ENCODE peak calls at places on chromosomes 4 and X, in six cellular contexts. C is cardiac muscle cell; S is tibial artery; H is PC-9; Z is left lung; J is CD4-positive, alpha-beta memory T cell. I is an unnamed sample. For H3K27me3, the result is how much of the 10 kb centered on the place peaks cover.

GRCh38 chrX:130975947-130976346 is 72.9 kb upstream of the ENOX2 start:
- DNase-seq in C (peak), S (no peak), H (peak), Z (no peak), J (peak), I (peak)

GRCh38 chr4:77833158-77833724 is 14.1 kb upstream of the CNOT6L start:
- DNase-seq in C (no peak), S (no peak), H (no peak), Z (no peak), J (no peak), I (no peak)

GRCh38 chr4:14924945-14925344 is 77.3 kb upstream of the CPEB2 start:
- DNase-seq in C (no peak), S (no peak), H (peak), Z (no peak), J (no peak), I (no peak)

GRCh38 chr4:90306810-90307209 is 179.6 kb downstream of the CCSER1 start:
- DNase-seq in C (no peak), S (no peak), H (no peak), Z (no peak), J (no peak), I (no peak)

GRCh38 chrX:110331444-110332025 is 13.7 kb upstream of the AMMECR1 start:
- DNase-seq in C (no peak), S (no peak), H (no peak), Z (no peak), J (no peak), I (no peak)

GRCh38 chr4:13653356-13653755 is 25.8 kb upstream of the BOD1L1 start:
- DNase-seq in C (no peak), S (no peak), H (no peak), Z (no peak), J (no peak), I (no peak)

GRCh38 chr4:40227284-40227683 is 30.5 kb downstream of the RHOH start:
- DNase-seq in C (no peak), S (no peak), H (no peak), Z (no peak), J (no peak), I (no peak)

GRCh38 chr4:41428941-41429669 is 108.9 kb upstream of the LIMCH1 start:
- DNase-seq in C (no peak), S (no peak), H (no peak), Z (no peak), J (no peak), I (no peak)

GRCh38 chr4:161188578-161188977 is 975.2 kb downstream of the FSTL5 start:
- DNase-seq in C (no peak), S (no peak), H (no peak), Z (no peak), J (no peak), I (no peak)

GRCh38 chr4:5919044-5919443 is 26.2 kb upstream of the CRMP1 start:
- DNase-seq in C (no peak), S (no peak), H (no peak), Z (no peak), J (no peak), I (no peak)

GRCh38 chr4:124177647-124178425 is 534.7 kb downstream of the ANKRD50 start:
- DNase-seq in C (peak), S (no peak), H (peak), Z (no peak), J (no peak), I (no peak)

GRCh38 chr4:30866444-30866843 is 146.3 kb downstream of the PCDH7 start:
- DNase-seq in C (peak), S (no peak), H (peak), Z (no peak), J (no peak), I (no peak)

GRCh38 chr4:145982791-145983190 is 44.2 kb upstream of the ZNF827 start:
- DNase-seq in C (no peak), S (no peak), H (no peak), Z (no peak), J (no peak), I (no peak)

GRCh38 chr4:84099591-84099990 is 399.5 kb downstream of the NKX6-1 start:
- DNase-seq in C (no peak), S (no peak), H (no peak), Z (no peak), J (no peak), I (no peak)

GRCh38 chr4:71406459-71406963 is 67.7 kb downstream of the SLC4A4 start:
- DNase-seq in C (peak), S (no peak), H (no peak), Z (no peak), J (no peak), I (no peak)

GRCh38 chr4:53508446-53508845 is 82.8 kb downstream of the LNX1 start:
- DNase-seq in C (peak), S (no peak), H (no peak), Z (no peak), J (no peak), I (peak)

GRCh38 chrX:111352424-111352823 is 59.6 kb downstream of the DCX start:
- DNase-seq in C (peak), S (no peak), H (no peak), Z (no peak), J (no peak), I (no peak)

GRCh38 chr4:3461515-3462291 is 1.4 kb upstream of the DOK7 start:
- DNase-seq in C (peak), S (no peak), H (peak), Z (peak), J (no peak), I (no peak)

GRCh38 chrX:25726539-25726938 is 411.6 kb upstream of the MAGEB18 start:
- DNase-seq in C (no peak), S (no peak), H (no peak), Z (no peak), J (no peak), I (no peak)

GRCh38 chrX:68978211-68978780 is 149.5 kb downstream of the EFNB1 start:
- DNase-seq in C (peak), S (no peak), H (no peak), Z (no peak), J (no peak), I (no peak)

GRCh38 chrX:42673411-42673810 is 104.6 kb downstream of the PPP1R2C start:
- DNase-seq in C (peak), S (no peak), H (no peak), Z (no peak), J (no peak), I (no peak)
- H3K27me3 ChIP-seq in C (under half), S (under half), H (under half), Z (under half), J (under half), I (under half)

GRCh38 chr4:87933337-87933736 is 42.2 kb upstream of the SPP1 start:
- DNase-seq in C (no peak), S (no peak), H (no peak), Z (no peak), J (no peak), I (no peak)

GRCh38 chr4:87931932-87932331 is 43.6 kb upstream of the SPP1 start:
- DNase-seq in C (no peak), S (no peak), H (no peak), Z (no peak), J (no peak), I (no peak)

GRCh38 chr4:87930629-87931028 is 44.9 kb upstream of the SPP1 start:
- DNase-seq in C (no peak), S (no peak), H (no peak), Z (no peak), J (no peak), I (no peak)

GRCh38 chr4:87934157-87934704 is 41.3 kb upstream of the SPP1 start:
- DNase-seq in C (no peak), S (no peak), H (no peak), Z (no peak), J (no peak), I (no peak)

DNA sequence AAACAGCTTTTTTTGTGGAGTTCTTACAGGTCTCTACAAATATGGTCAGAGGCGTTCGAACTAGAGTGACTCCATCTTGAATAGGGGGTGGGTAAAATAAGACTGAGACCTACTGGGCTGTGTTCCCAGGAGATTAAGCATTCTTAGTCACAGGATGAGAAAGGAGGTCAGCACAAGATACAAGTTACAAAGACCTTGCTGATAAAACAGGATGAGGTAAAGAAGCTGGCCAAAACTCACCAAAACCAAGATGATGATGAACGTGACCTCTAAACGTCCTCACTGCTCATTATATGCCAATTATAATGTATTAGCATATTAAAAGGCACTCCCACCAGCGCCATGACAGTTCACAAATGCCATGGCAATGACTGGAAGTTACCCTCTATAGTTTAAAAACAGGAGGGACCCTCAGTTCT is 42.8 kb upstream of the SPP1 start:
- DNase-seq in C (no peak), S (no peak), H (no peak), Z (no peak), J (no peak), I (no peak)
- H3K27ac ChIP-seq in C (no peak), S (no peak), H (no peak), Z (no peak), J (no peak), I (no peak)

GRCh38 chrX:47316276-47317025 is 53.9 kb upstream of the ZNF157 start:
- DNase-seq in C (peak), S (no peak), H (no peak), Z (no peak), J (no peak), I (no peak)
- H3K4me3 ChIP-seq in C (no peak), S (no peak), H (no peak), Z (no peak), J (no peak), I (no peak)

GRCh38 chrX:106905064-106905708 is 2.0 kb upstream of the RIPPLY1 start:
- DNase-seq in C (no peak), S (no peak), H (no peak), Z (no peak), J (no peak), I (no peak)
- H3K27me3 ChIP-seq in C (under half), S (under half), H (under half), Z (under half), J (under half), I (under half)

GRCh38 chrX:16606142-16606720 is 43.7 kb upstream of the S100G start:
- DNase-seq in C (no peak), S (no peak), H (no peak), Z (no peak), J (no peak), I (no peak)

GRCh38 chrX:16601885-16602284 is 48.1 kb upstream of the S100G start:
- DNase-seq in C (no peak), S (no peak), H (no peak), Z (no peak), J (no peak), I (no peak)

GRCh38 chrX:16604300-16604699 is 45.7 kb upstream of the S100G start:
- DNase-seq in C (peak), S (no peak), H (no peak), Z (no peak), J (no peak), I (no peak)

DNA sequence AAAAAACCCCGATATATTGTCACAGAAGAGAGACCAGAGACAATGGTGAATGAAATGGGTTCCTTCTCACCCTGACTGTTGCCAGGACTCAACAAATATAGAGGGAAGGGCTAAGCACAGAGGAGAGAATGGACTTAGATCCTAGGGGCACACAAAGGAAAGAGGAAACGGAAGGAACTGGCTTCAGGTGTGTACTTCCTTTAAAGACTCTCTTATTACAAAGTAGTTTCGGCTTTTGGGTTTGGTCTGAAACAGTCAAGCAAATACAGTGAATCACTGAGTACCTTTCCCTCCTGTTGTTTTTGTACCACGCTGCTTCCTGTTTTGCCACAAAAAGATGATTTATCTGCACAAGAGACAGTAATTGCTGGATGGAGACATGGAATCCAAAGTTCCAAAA is 46.1 kb upstream of the S100G start:
- DNase-seq in C (no peak), S (no peak), H (no peak), Z (no peak), J (peak), I (no peak)
- H3K27ac ChIP-seq in C (peak), S (no peak), H (no peak), Z (no peak), J (peak), I (peak)

GRCh38 chr4:153832720-153833287 is 43.9 kb upstream of the SFRP2 start:
- DNase-seq in C (no peak), S (no peak), H (no peak), Z (no peak), J (no peak), I (no peak)

GRCh38 chr4:153834901-153835300 is 46.0 kb upstream of the SFRP2 start:
- DNase-seq in C (no peak), S (no peak), H (no peak), Z (no peak), J (no peak), I (no peak)

GRCh38 chr4:153831236-153831635 is 42.4 kb upstream of the SFRP2 start:
- DNase-seq in C (no peak), S (no peak), H (no peak), Z (no peak), J (no peak), I (no peak)
- H3K4me3 ChIP-seq in C (no peak), S (no peak), H (no peak), Z (no peak), J (no peak), I (no peak)

GRCh38 chrX:1417921-1418875 is 26.3 kb upstream of the SLC25A6 start:
- DNase-seq in C (no peak), S (no peak), H (no peak), Z (peak), J (no peak), I (no peak)

GRCh38 chrX:1416965-1417760 is 25.2 kb upstream of the SLC25A6 start:
- DNase-seq in C (no peak), S (no peak), H (no peak), Z (peak), J (no peak), I (no peak)

GRCh38 chrX:1420371-1420770 is 28.5 kb upstream of the SLC25A6 start:
- DNase-seq in C (no peak), S (no peak), H (no peak), Z (no peak), J (no peak), I (no peak)

GRCh38 chrX:1419545-1420355 is 27.8 kb upstream of the SLC25A6 start:
- DNase-seq in C (no peak), S (no peak), H (no peak), Z (peak), J (no peak), I (no peak)

DNA sequence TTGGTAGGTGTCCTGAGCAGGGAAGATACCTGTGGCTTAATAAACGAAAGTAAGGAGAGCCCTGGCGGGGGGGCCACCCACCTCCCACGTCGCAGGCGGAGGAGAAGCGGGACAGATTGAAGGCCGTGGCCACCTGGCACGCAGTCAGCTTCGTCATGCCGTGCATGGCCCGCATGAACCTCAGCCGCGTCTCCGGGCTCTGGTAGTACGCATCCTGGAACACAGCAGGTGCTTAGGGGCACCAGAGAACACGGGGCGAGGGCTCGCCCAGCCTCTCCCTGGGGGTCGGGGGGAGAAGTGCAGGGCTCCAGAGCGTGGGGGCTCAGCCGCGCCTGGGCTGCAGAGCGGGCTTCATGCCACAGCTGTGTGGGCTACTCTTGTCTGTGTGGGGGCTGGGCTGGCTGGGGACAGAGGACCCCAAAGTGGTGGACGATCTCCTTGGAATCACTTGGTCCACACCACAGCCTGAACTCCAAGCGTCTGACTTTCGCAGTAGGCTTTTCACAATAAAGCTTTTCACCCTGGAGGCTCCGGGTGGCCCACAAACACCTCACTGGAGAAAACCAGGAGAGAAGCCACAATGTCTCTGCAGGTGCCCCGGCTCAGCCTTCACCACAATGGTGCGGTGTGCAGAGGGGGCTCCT is 27.1 kb upstream of the SLC25A6 start:
- DNase-seq in C (no peak), S (no peak), H (no peak), Z (peak), J (no peak), I (no peak)
- H3K27me3 ChIP-seq in C (under half), S (under half), H (under half), Z (under half), J (under half), I (under half)

DNA sequence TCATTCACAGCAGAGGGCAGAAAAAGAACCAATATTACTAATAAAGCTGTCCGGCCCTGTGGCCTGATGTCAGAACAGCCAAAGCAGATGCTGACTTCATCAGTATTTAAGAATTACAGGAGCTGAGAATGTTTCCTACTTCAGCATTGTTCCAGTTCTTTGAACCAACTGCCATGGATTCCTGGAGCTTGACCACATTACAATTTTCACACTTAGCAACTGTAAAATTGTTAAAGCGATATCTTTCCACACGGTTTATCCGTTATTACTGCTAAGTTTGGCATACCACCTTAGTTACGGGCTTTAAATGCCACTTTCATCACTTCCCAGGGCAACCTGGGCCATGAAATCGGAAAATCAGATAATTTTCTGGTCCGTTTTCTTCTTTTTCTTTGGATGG is 118.2 kb downstream of the EPHA5 start:
- DNase-seq in C (no peak), S (no peak), H (no peak), Z (no peak), J (no peak), I (no peak)
- H3K27ac ChIP-seq in C (no peak), S (no peak), H (no peak), Z (no peak), J (no peak), I (no peak)

GRCh38 chr4:128525387-128525786 is 237.8 kb upstream of the PGRMC2 start:
- DNase-seq in C (peak), S (no peak), H (peak), Z (no peak), J (no peak), I (peak)
- H3K4me3 ChIP-seq in C (no peak), S (no peak), H (peak), Z (no peak), J (no peak), I (no peak)

GRCh38 chr4:1797298-1797860 is 4.3 kb downstream of the FGFR3 start:
- DNase-seq in C (no peak), S (no peak), H (no peak), Z (no peak), J (no peak), I (no peak)

GRCh38 chr4:1795304-1796195 is 2.5 kb downstream of the FGFR3 start:
- DNase-seq in C (no peak), S (no peak), H (no peak), Z (no peak), J (no peak), I (no peak)

GRCh38 chr4:1797861-1798529 is 4.9 kb downstream of the FGFR3 start:
- DNase-seq in C (no peak), S (no peak), H (no peak), Z (no peak), J (no peak), I (no peak)

GRCh38 chr4:1794809-1795303 is 1.8 kb downstream of the FGFR3 start:
- DNase-seq in C (no peak), S (no peak), H (no peak), Z (no peak), J (no peak), I (no peak)

DNA sequence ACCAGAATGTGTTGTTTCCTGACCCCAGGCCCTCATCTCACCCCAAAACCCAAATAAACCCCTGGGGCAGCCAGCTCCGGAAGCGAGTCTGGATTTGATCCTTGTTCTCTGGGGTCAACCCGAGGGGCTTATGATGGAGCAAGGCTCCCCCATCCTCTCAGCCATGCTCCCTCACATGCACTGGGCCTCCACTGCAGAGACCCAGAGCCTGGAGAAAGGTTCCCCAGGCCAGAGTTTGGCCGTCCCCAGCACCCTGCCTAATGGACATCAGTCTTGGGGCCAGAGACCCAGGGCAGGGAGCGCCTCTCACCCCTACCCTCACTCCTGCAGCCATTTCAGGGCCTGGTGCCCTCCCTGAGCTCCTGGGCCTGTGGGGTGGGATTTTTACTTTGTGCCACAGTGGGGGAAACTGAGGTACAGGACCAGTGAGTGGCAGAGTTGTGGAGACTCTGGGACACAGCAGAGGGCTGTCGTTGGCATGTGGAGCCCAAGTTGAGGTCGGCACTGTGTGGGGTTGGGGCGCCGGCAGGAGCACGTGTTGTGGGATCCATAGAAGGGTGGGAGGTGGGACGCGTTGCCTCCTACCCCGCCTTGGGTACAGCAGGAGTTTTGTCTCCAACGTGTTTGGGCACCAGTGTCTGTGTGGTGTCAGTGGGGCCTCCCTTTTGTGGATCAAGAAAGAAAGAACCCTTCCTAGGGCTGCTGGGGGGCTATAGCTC is 3.6 kb downstream of the FGFR3 start:
- DNase-seq in C (no peak), S (no peak), H (no peak), Z (no peak), J (no peak), I (no peak)
- H3K27me3 ChIP-seq in C (under half), S (half or more), H (under half), Z (under half), J (under half), I (under half)

I was measured in SJSA1.